ENCODE peak calls at places on chromosomes 3 and 15, in nine cellular contexts. One of them, this sample, is unnamed.

GRCh38 chr3:160999268-160999667 is 105.9 kb downstream of the B3GALNT1 start:
- DNase-seq in MCF 10A: peak; percentile 24
- DNase-seq in psoas muscle: no peak
- DNase-seq in BJ: no peak
- DNase-seq in CD8-positive, alpha-beta T cell: no peak
- DNase-seq in neural crest cell: no peak
- DNase-seq in brain microvascular endothelial cell: peak; percentile 0
- DNase-seq in progenitor cell of endocrine pancreas: no peak
- DNase-seq in fibroblast of lung: peak; percentile 53
- DNase-seq in this sample: peak; percentile 56

GRCh38 chr3:38552364-38552763 is 56.2 kb downstream of the EXOG start:
- DNase-seq in MCF 10A: no peak
- DNase-seq in psoas muscle: no peak
- DNase-seq in BJ: no peak
- DNase-seq in CD8-positive, alpha-beta T cell: no peak
- DNase-seq in neural crest cell: no peak
- DNase-seq in brain microvascular endothelial cell: no peak
- DNase-seq in progenitor cell of endocrine pancreas: no peak
- DNase-seq in fibroblast of lung: no peak
- DNase-seq in this sample: no peak

GRCh38 chr15:36948982-36949381 is 151.4 kb downstream of the MEIS2 start:
- DNase-seq in MCF 10A: no peak
- DNase-seq in psoas muscle: no peak
- DNase-seq in BJ: no peak
- DNase-seq in CD8-positive, alpha-beta T cell: no peak
- DNase-seq in neural crest cell: no peak
- DNase-seq in brain microvascular endothelial cell: no peak
- DNase-seq in progenitor cell of endocrine pancreas: no peak
- DNase-seq in fibroblast of lung: peak; percentile 59
- DNase-seq in this sample: no peak

GRCh38 chr3:70736009-70736408 is 423.6 kb upstream of the MDFIC2 start:
- DNase-seq in MCF 10A: peak; percentile 16
- DNase-seq in psoas muscle: no peak
- DNase-seq in BJ: no peak
- DNase-seq in CD8-positive, alpha-beta T cell: no peak
- DNase-seq in neural crest cell: no peak
- DNase-seq in brain microvascular endothelial cell: no peak
- DNase-seq in progenitor cell of endocrine pancreas: no peak
- DNase-seq in fibroblast of lung: peak; percentile 72
- DNase-seq in this sample: peak; percentile 70

GRCh38 chr3:127063916-127064315 is 81.0 kb downstream of the PLXNA1 start:
- DNase-seq in MCF 10A: no peak
- DNase-seq in psoas muscle: no peak
- DNase-seq in BJ: no peak
- DNase-seq in CD8-positive, alpha-beta T cell: no peak
- DNase-seq in neural crest cell: no peak
- DNase-seq in brain microvascular endothelial cell: no peak
- DNase-seq in progenitor cell of endocrine pancreas: no peak
- DNase-seq in fibroblast of lung: no peak
- DNase-seq in this sample: no peak

GRCh38 chr3:30455840-30456239 is 150.6 kb upstream of the TGFBR2 start:
- DNase-seq in MCF 10A: no peak
- DNase-seq in psoas muscle: peak; percentile 44
- DNase-seq in BJ: no peak
- DNase-seq in CD8-positive, alpha-beta T cell: no peak
- DNase-seq in neural crest cell: no peak
- DNase-seq in brain microvascular endothelial cell: no peak
- DNase-seq in progenitor cell of endocrine pancreas: no peak
- DNase-seq in fibroblast of lung: no peak
- DNase-seq in this sample: no peak

GRCh38 chr15:90402806-90403205 is 14.8 kb downstream of the IQGAP1 start:
- DNase-seq in MCF 10A: peak; percentile 7
- DNase-seq in psoas muscle: no peak
- DNase-seq in BJ: no peak
- DNase-seq in CD8-positive, alpha-beta T cell: no peak
- DNase-seq in neural crest cell: no peak
- DNase-seq in brain microvascular endothelial cell: no peak
- DNase-seq in progenitor cell of endocrine pancreas: no peak
- DNase-seq in fibroblast of lung: peak; percentile 12
- DNase-seq in this sample: no peak

GRCh38 chr3:8387591-8387990 is 114.0 kb upstream of the LMCD1 start:
- DNase-seq in MCF 10A: no peak
- DNase-seq in psoas muscle: no peak
- DNase-seq in BJ: no peak
- DNase-seq in CD8-positive, alpha-beta T cell: no peak
- DNase-seq in neural crest cell: no peak
- DNase-seq in brain microvascular endothelial cell: no peak
- DNase-seq in progenitor cell of endocrine pancreas: no peak
- DNase-seq in fibroblast of lung: no peak
- DNase-seq in this sample: no peak

GRCh38 chr15:56806147-56806536 is 72.8 kb upstream of the ZNF280D start:
- DNase-seq in MCF 10A: no peak
- DNase-seq in psoas muscle: no peak
- DNase-seq in BJ: no peak
- DNase-seq in CD8-positive, alpha-beta T cell: no peak
- DNase-seq in neural crest cell: no peak
- DNase-seq in brain microvascular endothelial cell: no peak
- DNase-seq in progenitor cell of endocrine pancreas: no peak
- DNase-seq in fibroblast of lung: no peak
- DNase-seq in this sample: no peak

GRCh38 chr3:87437765-87438164 is 161.4 kb upstream of the POU1F1 start:
- DNase-seq in MCF 10A: peak; percentile 38
- DNase-seq in psoas muscle: no peak
- DNase-seq in BJ: no peak
- DNase-seq in CD8-positive, alpha-beta T cell: no peak
- DNase-seq in neural crest cell: no peak
- DNase-seq in brain microvascular endothelial cell: peak; percentile 72
- DNase-seq in progenitor cell of endocrine pancreas: no peak
- DNase-seq in fibroblast of lung: peak; percentile 68
- DNase-seq in this sample: peak; percentile 44

GRCh38 chr3:66450389-66451022 is 50.3 kb downstream of the LRIG1 start:
- DNase-seq in MCF 10A: peak; percentile 69
- DNase-seq in psoas muscle: peak; percentile 49
- DNase-seq in BJ: no peak
- DNase-seq in CD8-positive, alpha-beta T cell: no peak
- DNase-seq in neural crest cell: no peak
- DNase-seq in brain microvascular endothelial cell: no peak
- DNase-seq in progenitor cell of endocrine pancreas: no peak
- DNase-seq in fibroblast of lung: peak; percentile 81
- DNase-seq in this sample: peak; percentile 16

DNA sequence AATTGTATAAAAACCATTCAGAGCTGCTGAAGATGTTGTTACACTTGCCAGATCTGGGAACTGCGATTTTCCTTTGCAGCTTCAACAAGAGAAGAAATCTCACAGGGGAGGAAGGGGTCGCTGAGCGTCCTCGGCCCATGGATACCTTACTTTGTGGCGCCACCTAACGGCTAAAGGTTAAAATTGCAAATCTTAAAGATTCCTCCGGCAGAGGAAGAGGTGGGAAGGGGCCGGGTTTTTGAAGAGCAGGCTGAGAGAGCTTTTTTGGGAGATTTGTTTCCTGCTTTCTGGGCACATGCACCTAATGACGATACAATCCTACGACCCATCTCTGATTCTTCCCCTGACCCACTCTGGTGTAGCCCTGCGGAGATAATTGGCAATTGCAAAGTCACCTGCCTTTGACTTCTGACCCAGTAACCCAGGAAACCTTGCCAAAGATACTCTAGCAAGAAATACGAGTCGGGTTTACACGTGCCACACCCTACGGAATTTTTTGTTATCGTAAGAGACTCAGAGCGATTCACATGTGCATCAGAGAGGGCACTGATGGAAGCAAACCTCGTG is 55.4 kb upstream of the CHRNA7 start:
- DNase-seq in MCF 10A: peak; percentile 64
- DNase-seq in psoas muscle: no peak
- DNase-seq in BJ: no peak
- DNase-seq in CD8-positive, alpha-beta T cell: no peak
- DNase-seq in neural crest cell: peak; percentile 73
- DNase-seq in brain microvascular endothelial cell: peak; percentile 3
- DNase-seq in progenitor cell of endocrine pancreas: peak; percentile 56
- DNase-seq in fibroblast of lung: no peak
- DNase-seq in this sample: no peak
- TF ChIP-seq CTCF in MCF 10A: peak; percentile 79
- TF ChIP-seq CTCF in psoas muscle: peak; percentile 54
- TF ChIP-seq CTCF in BJ: peak; percentile 55
- TF ChIP-seq CTCF in CD8-positive, alpha-beta T cell: peak; percentile 50
- TF ChIP-seq CTCF in neural crest cell: peak; percentile 81
- TF ChIP-seq CTCF in brain microvascular endothelial cell: peak; percentile 73
- TF ChIP-seq CTCF in progenitor cell of endocrine pancreas: peak; percentile 85
- TF ChIP-seq CTCF in fibroblast of lung: peak; percentile 59
- TF ChIP-seq CTCF in this sample: peak; percentile 68

GRCh38 chr3:114411811-114412803 is 118.3 kb downstream of the TIGIT start:
- DNase-seq in MCF 10A: peak; percentile 66
- DNase-seq in psoas muscle: peak; percentile 26
- DNase-seq in BJ: no peak
- DNase-seq in CD8-positive, alpha-beta T cell: no peak
- DNase-seq in neural crest cell: no peak
- DNase-seq in brain microvascular endothelial cell: peak; percentile 84
- DNase-seq in progenitor cell of endocrine pancreas: no peak
- DNase-seq in fibroblast of lung: peak; percentile 85
- DNase-seq in this sample: peak; percentile 26
- TF ChIP-seq CTCF in MCF 10A: no peak
- TF ChIP-seq CTCF in psoas muscle: peak; percentile 3
- TF ChIP-seq CTCF in BJ: peak; percentile 29
- TF ChIP-seq CTCF in CD8-positive, alpha-beta T cell: no peak
- TF ChIP-seq CTCF in neural crest cell: no peak
- TF ChIP-seq CTCF in brain microvascular endothelial cell: peak; percentile 43
- TF ChIP-seq CTCF in progenitor cell of endocrine pancreas: no peak
- TF ChIP-seq CTCF in fibroblast of lung: peak; percentile 13
- TF ChIP-seq CTCF in this sample: no peak

GRCh38 chr3:10631224-10631623 is 125.8 kb upstream of the ATP2B2 start:
- DNase-seq in MCF 10A: no peak
- DNase-seq in psoas muscle: no peak
- DNase-seq in BJ: no peak
- DNase-seq in CD8-positive, alpha-beta T cell: no peak
- DNase-seq in neural crest cell: no peak
- DNase-seq in brain microvascular endothelial cell: no peak
- DNase-seq in progenitor cell of endocrine pancreas: no peak
- DNase-seq in fibroblast of lung: no peak
- DNase-seq in this sample: no peak

GRCh38 chr3:10627884-10628572 is 122.6 kb upstream of the ATP2B2 start:
- DNase-seq in MCF 10A: no peak
- DNase-seq in psoas muscle: no peak
- DNase-seq in BJ: no peak
- DNase-seq in CD8-positive, alpha-beta T cell: no peak
- DNase-seq in neural crest cell: no peak
- DNase-seq in brain microvascular endothelial cell: no peak
- DNase-seq in progenitor cell of endocrine pancreas: no peak
- DNase-seq in fibroblast of lung: no peak
- DNase-seq in this sample: no peak

GRCh38 chr3:10632741-10633140 is 127.4 kb upstream of the ATP2B2 start:
- DNase-seq in MCF 10A: no peak
- DNase-seq in psoas muscle: no peak
- DNase-seq in BJ: no peak
- DNase-seq in CD8-positive, alpha-beta T cell: no peak
- DNase-seq in neural crest cell: no peak
- DNase-seq in brain microvascular endothelial cell: no peak
- DNase-seq in progenitor cell of endocrine pancreas: no peak
- DNase-seq in fibroblast of lung: no peak
- DNase-seq in this sample: no peak

GRCh38 chr3:10625307-10625706 is 119.9 kb upstream of the ATP2B2 start:
- DNase-seq in MCF 10A: no peak
- DNase-seq in psoas muscle: no peak
- DNase-seq in BJ: no peak
- DNase-seq in CD8-positive, alpha-beta T cell: no peak
- DNase-seq in neural crest cell: no peak
- DNase-seq in brain microvascular endothelial cell: no peak
- DNase-seq in progenitor cell of endocrine pancreas: no peak
- DNase-seq in fibroblast of lung: no peak
- DNase-seq in this sample: no peak

DNA sequence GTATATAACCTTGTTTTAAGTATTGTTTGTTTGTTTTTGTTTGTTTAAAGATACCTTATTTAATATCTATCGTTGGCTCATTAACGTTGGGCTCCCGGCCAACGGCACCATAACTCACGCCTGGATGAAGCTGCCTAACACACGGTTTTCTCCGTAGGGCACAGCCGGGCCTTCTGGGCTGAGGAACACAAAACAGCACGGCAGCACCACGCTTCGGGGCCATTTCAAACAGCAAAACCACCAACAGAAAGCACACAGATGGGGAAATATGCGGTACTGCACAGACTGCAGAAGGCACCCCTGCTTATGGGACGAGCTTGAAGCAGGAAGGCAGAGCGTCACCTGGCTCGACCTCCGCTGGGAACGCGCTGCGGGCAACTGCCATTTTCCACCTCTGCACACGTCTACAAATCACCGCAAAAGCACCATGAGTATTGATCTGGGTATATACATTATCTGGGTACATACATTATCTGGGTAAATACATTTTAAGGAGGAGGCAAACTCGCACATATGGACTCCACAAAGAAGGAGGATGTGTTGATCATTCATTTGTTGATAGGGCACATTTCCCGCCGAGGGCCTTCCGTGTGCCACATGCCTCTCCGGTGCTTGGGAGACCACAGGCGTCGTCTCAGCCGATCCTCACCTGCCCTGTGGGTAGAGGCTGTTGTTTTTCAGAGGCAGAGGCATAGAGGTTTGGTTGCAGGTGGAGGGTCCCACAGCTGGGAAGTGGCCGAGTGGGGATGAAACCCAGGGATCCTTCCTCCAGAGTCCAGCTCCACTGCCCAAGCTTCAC is 123.7 kb upstream of the ATP2B2 start:
- DNase-seq in MCF 10A: no peak
- DNase-seq in psoas muscle: no peak
- DNase-seq in BJ: no peak
- DNase-seq in CD8-positive, alpha-beta T cell: no peak
- DNase-seq in neural crest cell: no peak
- DNase-seq in brain microvascular endothelial cell: no peak
- DNase-seq in progenitor cell of endocrine pancreas: no peak
- DNase-seq in fibroblast of lung: no peak
- DNase-seq in this sample: no peak
- TF ChIP-seq CTCF in MCF 10A: no peak
- TF ChIP-seq CTCF in psoas muscle: no peak
- TF ChIP-seq CTCF in BJ: no peak
- TF ChIP-seq CTCF in CD8-positive, alpha-beta T cell: no peak
- TF ChIP-seq CTCF in neural crest cell: no peak
- TF ChIP-seq CTCF in brain microvascular endothelial cell: no peak
- TF ChIP-seq CTCF in progenitor cell of endocrine pancreas: no peak
- TF ChIP-seq CTCF in fibroblast of lung: no peak
- TF ChIP-seq CTCF in this sample: no peak

DNA sequence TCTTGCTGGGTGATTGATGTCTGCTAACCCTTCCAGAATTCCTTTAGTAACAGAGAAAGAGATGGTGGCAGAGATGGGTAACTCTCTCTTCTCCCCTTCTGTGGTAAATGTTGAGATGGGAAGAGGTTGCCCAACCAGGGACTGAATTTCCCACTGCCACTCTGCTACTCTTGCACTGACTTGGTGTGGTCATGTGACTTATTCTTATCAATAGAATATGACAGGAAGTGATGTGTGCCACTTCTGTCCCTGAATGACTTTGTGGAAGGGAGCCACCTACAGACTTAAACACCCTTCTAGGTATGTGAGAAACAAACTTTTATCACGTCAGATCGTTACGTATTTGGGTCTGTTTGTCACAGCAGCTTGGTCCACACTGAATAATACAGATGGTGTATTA is 132.9 kb downstream of the ZNF621 start:
- DNase-seq in MCF 10A: no peak
- DNase-seq in psoas muscle: no peak
- DNase-seq in BJ: no peak
- DNase-seq in CD8-positive, alpha-beta T cell: no peak
- DNase-seq in neural crest cell: no peak
- DNase-seq in brain microvascular endothelial cell: no peak
- DNase-seq in progenitor cell of endocrine pancreas: no peak
- DNase-seq in fibroblast of lung: no peak
- DNase-seq in this sample: no peak
- TF ChIP-seq CTCF in MCF 10A: no peak
- TF ChIP-seq CTCF in psoas muscle: no peak
- TF ChIP-seq CTCF in BJ: no peak
- TF ChIP-seq CTCF in CD8-positive, alpha-beta T cell: no peak
- TF ChIP-seq CTCF in neural crest cell: no peak
- TF ChIP-seq CTCF in brain microvascular endothelial cell: no peak
- TF ChIP-seq CTCF in progenitor cell of endocrine pancreas: no peak
- TF ChIP-seq CTCF in fibroblast of lung: no peak
- TF ChIP-seq CTCF in this sample: no peak

This sample was measured in foreskin keratinocyte.